ENCODE peak calls at places on chromosomes 5 and 9, in six cellular contexts. One of them, this sample, is unnamed.

GRCh38 chr5:6837519-6838110 is 124.4 kb downstream of the TENT4A start:
- DNase-seq in stimulated activated CD8-positive, alpha-beta memory T cell treated with anti-CD3 and anti-CD28 coated beads, Interleukin-15, amount 100 ng/mL, for 4 hours: no peak
- DNase-seq in right lobe of liver: no peak
- DNase-seq in PC-9: peak; percentile 55
- DNase-seq in fibroblast of the conjunctiva: no peak
- DNase-seq in nucleus accumbens: no peak
- DNase-seq in this sample: no peak

GRCh38 chr9:132472599-132472998 is 62.6 kb downstream of the CFAP77 start:
- DNase-seq in stimulated activated CD8-positive, alpha-beta memory T cell treated with anti-CD3 and anti-CD28 coated beads, Interleukin-15, amount 100 ng/mL, for 4 hours: no peak
- DNase-seq in right lobe of liver: no peak
- DNase-seq in PC-9: no peak
- DNase-seq in fibroblast of the conjunctiva: no peak
- DNase-seq in nucleus accumbens: no peak
- DNase-seq in this sample: no peak

GRCh38 chr9:27383524-27383923 is 86.6 kb upstream of the EQTN start:
- DNase-seq in stimulated activated CD8-positive, alpha-beta memory T cell treated with anti-CD3 and anti-CD28 coated beads, Interleukin-15, amount 100 ng/mL, for 4 hours: no peak
- DNase-seq in right lobe of liver: no peak
- DNase-seq in PC-9: no peak
- DNase-seq in fibroblast of the conjunctiva: no peak
- DNase-seq in nucleus accumbens: no peak
- DNase-seq in this sample: no peak

GRCh38 chr9:14466828-14467227 is 152.9 kb upstream of the NFIB start:
- DNase-seq in stimulated activated CD8-positive, alpha-beta memory T cell treated with anti-CD3 and anti-CD28 coated beads, Interleukin-15, amount 100 ng/mL, for 4 hours: no peak
- DNase-seq in right lobe of liver: no peak
- DNase-seq in PC-9: no peak
- DNase-seq in fibroblast of the conjunctiva: no peak
- DNase-seq in nucleus accumbens: no peak
- DNase-seq in this sample: no peak

GRCh38 chr9:21030389-21031035 is 928 bp downstream of the HACD4 start:
- DNase-seq in stimulated activated CD8-positive, alpha-beta memory T cell treated with anti-CD3 and anti-CD28 coated beads, Interleukin-15, amount 100 ng/mL, for 4 hours: no peak
- DNase-seq in right lobe of liver: no peak
- DNase-seq in PC-9: peak; percentile 29
- DNase-seq in fibroblast of the conjunctiva: peak; percentile 68
- DNase-seq in nucleus accumbens: no peak
- DNase-seq in this sample: peak; percentile 67

GRCh38 chr5:133412661-133413060 is 199.7 kb downstream of the FSTL4 start:
- DNase-seq in stimulated activated CD8-positive, alpha-beta memory T cell treated with anti-CD3 and anti-CD28 coated beads, Interleukin-15, amount 100 ng/mL, for 4 hours: no peak
- DNase-seq in right lobe of liver: no peak
- DNase-seq in PC-9: no peak
- DNase-seq in fibroblast of the conjunctiva: no peak
- DNase-seq in nucleus accumbens: no peak
- DNase-seq in this sample: no peak

GRCh38 chr5:50553560-50553984 is 112.5 kb upstream of the EMB start:
- DNase-seq in stimulated activated CD8-positive, alpha-beta memory T cell treated with anti-CD3 and anti-CD28 coated beads, Interleukin-15, amount 100 ng/mL, for 4 hours: no peak
- DNase-seq in right lobe of liver: no peak
- DNase-seq in PC-9: peak; percentile 8
- DNase-seq in fibroblast of the conjunctiva: no peak
- DNase-seq in nucleus accumbens: no peak
- DNase-seq in this sample: no peak

GRCh38 chr5:135395451-135395850 is 3.6 kb downstream of the MACROH2A1 start:
- DNase-seq in stimulated activated CD8-positive, alpha-beta memory T cell treated with anti-CD3 and anti-CD28 coated beads, Interleukin-15, amount 100 ng/mL, for 4 hours: no peak
- DNase-seq in right lobe of liver: no peak
- DNase-seq in PC-9: no peak
- DNase-seq in fibroblast of the conjunctiva: no peak
- DNase-seq in nucleus accumbens: no peak
- DNase-seq in this sample: no peak

GRCh38 chr9:65458465-65458864 is 173.5 kb upstream of the FOXD4L5 start:
- DNase-seq in stimulated activated CD8-positive, alpha-beta memory T cell treated with anti-CD3 and anti-CD28 coated beads, Interleukin-15, amount 100 ng/mL, for 4 hours: no peak
- DNase-seq in right lobe of liver: no peak
- DNase-seq in PC-9: no peak
- DNase-seq in fibroblast of the conjunctiva: no peak
- DNase-seq in nucleus accumbens: no peak
- DNase-seq in this sample: no peak

GRCh38 chr5:10528056-10528816 is 35.6 kb upstream of the ANKRD33B start:
- DNase-seq in stimulated activated CD8-positive, alpha-beta memory T cell treated with anti-CD3 and anti-CD28 coated beads, Interleukin-15, amount 100 ng/mL, for 4 hours: no peak
- DNase-seq in right lobe of liver: no peak
- DNase-seq in PC-9: peak; percentile 57
- DNase-seq in fibroblast of the conjunctiva: peak; percentile 69
- DNase-seq in nucleus accumbens: no peak
- DNase-seq in this sample: peak; percentile 90

GRCh38 chr9:137294684-137295312 is 7.3 kb downstream of the NRARP start:
- DNase-seq in stimulated activated CD8-positive, alpha-beta memory T cell treated with anti-CD3 and anti-CD28 coated beads, Interleukin-15, amount 100 ng/mL, for 4 hours: no peak
- DNase-seq in right lobe of liver: no peak
- DNase-seq in PC-9: no peak
- DNase-seq in fibroblast of the conjunctiva: no peak
- DNase-seq in nucleus accumbens: no peak
- DNase-seq in this sample: no peak

GRCh38 chr5:132469380-132470372 is 20.9 kb downstream of the IRF1 start:
- DNase-seq in stimulated activated CD8-positive, alpha-beta memory T cell treated with anti-CD3 and anti-CD28 coated beads, Interleukin-15, amount 100 ng/mL, for 4 hours: no peak
- DNase-seq in right lobe of liver: no peak
- DNase-seq in PC-9: no peak
- DNase-seq in fibroblast of the conjunctiva: no peak
- DNase-seq in nucleus accumbens: no peak
- DNase-seq in this sample: no peak

GRCh38 chr5:150516011-150516410 is 8.1 kb downstream of the NDST1 start:
- DNase-seq in stimulated activated CD8-positive, alpha-beta memory T cell treated with anti-CD3 and anti-CD28 coated beads, Interleukin-15, amount 100 ng/mL, for 4 hours: no peak
- DNase-seq in right lobe of liver: no peak
- DNase-seq in PC-9: no peak
- DNase-seq in fibroblast of the conjunctiva: no peak
- DNase-seq in nucleus accumbens: no peak
- DNase-seq in this sample: no peak

GRCh38 chr9:81759680-81760215 is 70.4 kb upstream of the TLE1 start:
- DNase-seq in stimulated activated CD8-positive, alpha-beta memory T cell treated with anti-CD3 and anti-CD28 coated beads, Interleukin-15, amount 100 ng/mL, for 4 hours: no peak
- DNase-seq in right lobe of liver: no peak
- DNase-seq in PC-9: peak; percentile 31
- DNase-seq in fibroblast of the conjunctiva: peak; percentile 70
- DNase-seq in nucleus accumbens: no peak
- DNase-seq in this sample: peak; percentile 59

GRCh38 chr5:54743997-54744788 is 226.6 kb downstream of the SNX18 start:
- DNase-seq in stimulated activated CD8-positive, alpha-beta memory T cell treated with anti-CD3 and anti-CD28 coated beads, Interleukin-15, amount 100 ng/mL, for 4 hours: peak; percentile 33
- DNase-seq in right lobe of liver: no peak
- DNase-seq in PC-9: peak; percentile 52
- DNase-seq in fibroblast of the conjunctiva: peak; percentile 85
- DNase-seq in nucleus accumbens: no peak
- DNase-seq in this sample: peak; percentile 57

GRCh38 chr5:123448017-123448617 is 24.9 kb upstream of the CEP120 start:
- DNase-seq in stimulated activated CD8-positive, alpha-beta memory T cell treated with anti-CD3 and anti-CD28 coated beads, Interleukin-15, amount 100 ng/mL, for 4 hours: no peak
- DNase-seq in right lobe of liver: no peak
- DNase-seq in PC-9: no peak
- DNase-seq in fibroblast of the conjunctiva: no peak
- DNase-seq in nucleus accumbens: no peak
- DNase-seq in this sample: no peak

GRCh38 chr9:93098236-93098946 is 2.4 kb downstream of the CARD19 start:
- DNase-seq in stimulated activated CD8-positive, alpha-beta memory T cell treated with anti-CD3 and anti-CD28 coated beads, Interleukin-15, amount 100 ng/mL, for 4 hours: no peak
- DNase-seq in right lobe of liver: peak; percentile 90
- DNase-seq in PC-9: peak; percentile 92
- DNase-seq in fibroblast of the conjunctiva: peak; percentile 98
- DNase-seq in nucleus accumbens: peak; percentile 51
- DNase-seq in this sample: peak; percentile 98

GRCh38 chr9:77021289-77021927 is 2.0 kb downstream of the FOXB2 start:
- DNase-seq in stimulated activated CD8-positive, alpha-beta memory T cell treated with anti-CD3 and anti-CD28 coated beads, Interleukin-15, amount 100 ng/mL, for 4 hours: no peak
- DNase-seq in right lobe of liver: no peak
- DNase-seq in PC-9: no peak
- DNase-seq in fibroblast of the conjunctiva: no peak
- DNase-seq in nucleus accumbens: no peak
- DNase-seq in this sample: no peak

GRCh38 chr5:932628-933250 is 40.1 kb downstream of the TRIP13 start:
- DNase-seq in stimulated activated CD8-positive, alpha-beta memory T cell treated with anti-CD3 and anti-CD28 coated beads, Interleukin-15, amount 100 ng/mL, for 4 hours: no peak
- DNase-seq in right lobe of liver: no peak
- DNase-seq in PC-9: no peak
- DNase-seq in fibroblast of the conjunctiva: no peak
- DNase-seq in nucleus accumbens: no peak
- DNase-seq in this sample: no peak

GRCh38 chr9:121609845-121610637 is 41.4 kb upstream of the DAB2IP start:
- DNase-seq in stimulated activated CD8-positive, alpha-beta memory T cell treated with anti-CD3 and anti-CD28 coated beads, Interleukin-15, amount 100 ng/mL, for 4 hours: no peak
- DNase-seq in right lobe of liver: peak; percentile 82
- DNase-seq in PC-9: peak; percentile 72
- DNase-seq in fibroblast of the conjunctiva: no peak
- DNase-seq in nucleus accumbens: no peak
- DNase-seq in this sample: peak; percentile 100